ENCODE peak calls at places on chromosomes 3 and 15, in ten cellular contexts. F is stomach, O is kidney epithelial cell, G is AG09309, P is A549, Z is body of pancreas, L is esophagus muscularis mucosa, K is GM23338, H is psoas muscle, I is heart left ventricle. A is an unnamed sample.
A peak's percentile ranks its signal among the peaks of the same experiment; 100 is the strongest.

GRCh38 chr15:74752486-74753395 is 4.1 kb downstream of the CYP1A2 start:
- DNase-seq in O (peak; percentile 28), Z (no peak), I (no peak), L (no peak), P (no peak), H (no peak), K (no peak), G (peak; percentile 39), F (no peak), A (no peak)

GRCh38 chr15:66476535-66476934 is 21.0 kb downstream of the SNAPC5 start:
- DNase-seq in H (no peak), P (no peak), I (no peak), F (no peak), K (no peak), L (no peak), O (no peak), Z (no peak), G (no peak), A (no peak)

GRCh38 chr15:28960979-28961378 is 75.2 kb downstream of the APBA2 start:
- DNase-seq in H (no peak), O (no peak), I (no peak), G (peak; percentile 21), L (peak; percentile 62), P (peak; percentile 48), F (no peak), K (no peak), Z (no peak), A (peak; percentile 66)

GRCh38 chr3:70980646-70981031 is 602.9 kb downstream of the FOXP1 start:
- DNase-seq in H (no peak), K (no peak), P (no peak), Z (no peak), L (no peak), O (no peak), G (no peak), I (no peak), F (no peak), A (no peak)

GRCh38 chr3:156135921-156136655 is 15.7 kb downstream of the KCNAB1 start:
- DNase-seq in H (no peak), I (no peak), Z (no peak), G (no peak), L (peak; percentile 7), F (no peak), K (peak; percentile 41), O (no peak), P (no peak), A (no peak)

GRCh38 chr3:8663177-8664061 is 18.8 kb upstream of the SSUH2 start:
- DNase-seq in I (peak; percentile 50), L (no peak), H (peak; percentile 32), Z (peak; percentile 83), O (peak; percentile 39), G (peak; percentile 41), K (peak; percentile 98), P (peak; percentile 82), F (peak; percentile 85), A (peak; percentile 23)

GRCh38 chr3:55416381-55416821 is 70.7 kb downstream of the WNT5A start:
- DNase-seq in G (peak; percentile 73), O (peak; percentile 71), H (no peak), I (no peak), L (no peak), P (no peak), F (no peak), K (no peak), Z (no peak), A (peak; percentile 74)

GRCh38 chr3:130981469-130981868 is 45.2 kb downstream of the ASTE1 start:
- DNase-seq in O (no peak), G (no peak), Z (no peak), P (no peak), K (no peak), I (no peak), L (no peak), H (no peak), F (no peak), A (no peak)

GRCh38 chr3:138803006-138803653 is 31.6 kb downstream of the PIK3CB start:
- DNase-seq in G (no peak), O (no peak), F (no peak), I (no peak), H (no peak), Z (no peak), P (no peak), L (no peak), K (no peak), A (no peak)

GRCh38 chr15:80523746-80524145 is 119.6 kb downstream of the ARNT2 start:
- DNase-seq in F (no peak), I (no peak), Z (no peak), K (no peak), H (no peak), O (no peak), P (no peak), L (no peak), G (no peak), A (no peak)

DNA sequence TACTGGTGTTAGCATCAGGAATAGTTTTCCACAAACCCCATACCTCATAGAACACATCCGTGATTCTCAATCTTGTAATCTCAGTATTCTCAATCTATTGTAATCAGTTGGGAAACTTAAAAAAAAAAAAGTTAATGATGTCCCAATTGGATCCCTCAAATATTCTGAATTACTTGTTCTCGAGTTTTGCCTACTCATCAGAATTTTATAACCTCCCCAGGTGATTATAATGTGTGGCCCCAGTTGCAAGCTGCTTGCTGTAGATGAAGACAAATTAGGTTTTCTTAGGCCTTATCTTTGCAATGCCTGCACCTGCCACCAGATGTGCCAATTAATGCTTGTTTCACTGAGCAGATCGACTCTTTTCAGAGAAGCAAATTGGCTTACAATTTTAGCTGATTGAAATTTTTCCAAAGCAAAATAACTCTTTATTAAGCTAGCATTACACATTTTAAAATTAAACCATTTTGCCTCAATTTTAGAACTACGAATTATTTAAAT is 19.0 kb upstream of the DIPK2A start:
- DNase-seq in G (no peak), K (peak; percentile 20), P (no peak), F (no peak), I (no peak), O (no peak), H (no peak), Z (no peak), L (no peak), A (no peak)
- TF ChIP-seq CTCF in G (no peak), K (no peak), P (no peak), F (no peak), I (no peak), O (no peak), H (no peak), Z (no peak), L (no peak), A (peak; percentile 4)

DNA sequence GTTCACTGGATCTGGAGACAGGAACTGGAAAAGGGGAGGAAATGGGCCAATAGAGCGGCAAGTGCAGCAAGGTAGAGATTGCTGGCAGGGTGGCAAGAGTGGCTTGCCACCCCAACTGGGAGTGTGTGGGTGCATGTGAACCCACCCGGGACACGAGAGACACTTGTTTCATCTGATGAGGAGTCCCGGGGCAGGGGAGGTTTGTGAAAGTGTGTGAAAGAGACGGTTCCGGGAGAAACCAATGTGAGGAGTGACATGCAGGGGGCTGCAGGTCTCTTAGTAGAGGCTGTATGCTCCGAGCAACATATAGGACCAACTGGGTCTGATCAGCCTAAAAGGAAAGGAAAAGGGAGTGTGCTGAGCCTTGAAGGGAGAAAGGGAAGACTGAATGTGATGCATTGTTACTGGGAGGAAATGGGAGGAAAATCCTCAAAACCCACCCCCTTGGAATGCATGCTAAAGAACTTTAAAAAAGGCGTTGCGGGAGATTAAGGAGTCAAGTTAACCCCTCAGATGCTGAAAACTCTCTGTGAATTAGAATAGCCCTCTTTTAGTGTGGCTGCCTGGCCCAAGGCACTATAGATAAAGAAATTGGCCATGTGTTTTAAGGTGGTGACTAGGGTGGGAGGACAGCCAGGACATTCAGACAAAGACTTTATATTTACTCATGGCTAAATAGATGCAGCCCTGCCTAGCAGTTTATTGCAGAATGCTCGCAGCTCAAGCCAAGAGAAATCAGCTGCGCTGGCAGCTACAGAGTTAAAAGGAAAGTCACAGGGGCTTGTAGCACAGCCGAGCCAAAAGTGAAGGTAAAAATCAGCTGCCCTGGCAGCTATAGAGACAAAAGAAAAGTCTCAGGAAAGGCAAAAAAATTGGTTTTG is 9.1 kb upstream of the SLC9C1 start:
- DNase-seq in O (no peak), G (no peak), I (no peak), H (no peak), P (no peak), L (no peak), F (no peak), Z (no peak), K (peak; percentile 97), A (no peak)
- H3K4me3 ChIP-seq in O (peak overlapping the region; percentile 34), G (peak overlapping the region; percentile 31), I (peak overlapping the region; percentile 63), H (peak overlapping the region; percentile 63), P (no peak overlapping the region), L (peak overlapping the region; percentile 53), F (peak overlapping the region; percentile 43), Z (no peak overlapping the region), K (peak overlapping the region; percentile 43), A (peak overlapping the region; percentile 55)

DNA sequence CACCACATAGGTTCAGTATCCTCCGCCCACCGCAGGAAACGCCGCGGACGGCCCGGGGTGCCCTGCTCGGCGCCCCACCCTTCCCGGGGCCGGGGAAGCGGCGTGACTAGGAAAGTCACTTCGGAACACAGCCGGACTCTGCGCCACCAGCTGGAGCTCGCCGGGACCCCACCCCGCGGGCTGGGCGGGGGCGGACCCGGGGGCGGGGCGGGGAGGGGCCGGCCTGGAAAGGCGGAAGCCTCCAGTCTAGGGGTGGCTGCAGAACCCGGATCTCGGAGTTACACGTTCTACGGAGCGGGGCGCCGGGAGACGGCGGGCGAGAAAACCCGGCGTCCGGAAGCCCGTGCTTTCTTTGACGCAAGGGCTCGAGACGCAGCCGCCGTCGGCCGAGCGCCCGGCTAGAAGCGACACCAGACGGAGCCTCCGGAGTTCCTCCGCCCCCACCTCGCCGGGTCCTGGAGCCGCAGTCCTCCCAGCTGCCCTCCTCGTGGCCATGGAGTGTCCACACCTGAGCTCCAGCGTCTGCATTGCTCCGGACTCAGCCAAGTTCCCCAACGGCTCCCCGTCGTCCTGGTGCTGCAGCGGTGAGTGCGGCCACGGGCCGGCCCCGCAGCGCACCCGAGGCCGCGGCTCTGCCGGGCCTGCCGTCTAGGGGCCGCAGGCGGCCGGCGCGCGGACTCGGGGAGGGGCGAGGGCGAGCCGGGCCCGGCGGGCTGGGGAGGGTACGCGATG is at the start of gene USP3:
- DNase-seq in L (peak; percentile 98), K (peak; percentile 97), G (peak; percentile 86), H (peak; percentile 95), I (peak; percentile 95), P (peak; percentile 67), Z (peak; percentile 94), F (peak; percentile 95), O (no peak), A (peak; percentile 92)
- TF ChIP-seq CTCF in L (no peak), K (no peak), G (peak; percentile 27), H (peak; percentile 40), I (peak; percentile 34), P (peak; percentile 30), Z (peak; percentile 36), F (peak; percentile 33), O (peak; percentile 17), A (peak; percentile 19)

DNA sequence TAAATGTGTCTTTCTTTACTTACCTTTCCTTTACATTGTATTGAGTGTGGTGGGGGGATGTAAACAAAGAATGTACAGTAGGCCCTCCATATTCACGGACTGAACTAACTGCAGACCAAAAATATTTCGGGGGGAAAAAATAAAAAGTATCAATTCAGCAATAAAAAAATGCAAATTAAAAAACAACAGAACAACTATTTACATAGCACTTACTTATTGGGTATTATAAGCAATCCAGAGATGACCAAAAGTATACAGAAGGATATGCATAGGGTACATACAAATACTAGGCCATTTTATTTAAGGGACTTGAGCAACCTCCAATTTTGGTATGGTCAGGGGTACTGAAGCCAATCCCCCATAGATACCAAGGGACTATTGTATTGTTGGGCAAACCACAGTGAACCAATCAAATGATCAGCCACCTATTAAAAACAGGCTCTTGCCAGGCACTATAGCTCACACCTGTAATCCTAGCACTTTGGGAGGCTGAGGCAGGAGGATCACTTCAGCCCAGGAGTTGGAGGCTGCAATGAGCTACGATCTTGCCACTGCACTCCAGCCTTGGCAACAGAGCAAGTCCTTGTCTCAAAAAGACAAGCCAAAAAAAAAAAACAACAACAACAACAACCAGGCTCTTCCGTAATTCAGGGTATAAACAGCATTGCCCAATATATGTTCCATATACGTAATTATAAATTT is 1.8 kb downstream of the VPS13C start:
- DNase-seq in K (no peak), G (no peak), H (no peak), F (no peak), I (no peak), Z (no peak), O (no peak), P (no peak), L (no peak), A (no peak)
- H3K4me3 ChIP-seq in K (no peak overlapping the region), G (no peak overlapping the region), H (peak overlapping the region; percentile 90), F (no peak overlapping the region), I (peak overlapping the region; percentile 88), Z (no peak overlapping the region), O (no peak overlapping the region), P (no peak overlapping the region), L (no peak overlapping the region), A (no peak overlapping the region)

A was measured in AG04450.